ENCODE peak calls at places on chromosomes 11 and 22, in ten cellular contexts. E is fibroblast of lung; C is iris pigment epithelial cell; W is epithelial cell of prostate; Q is fibroblast of the conjunctiva; J is nucleus accumbens; D is stimulated activated CD4-positive, alpha-beta T cell treated with anti-CD3 and anti-CD28 coated beads, Interleukin-2, amount 100 ng/mL, for 48 hours; K is heart left ventricle; X is activated CD8-positive, alpha-beta memory T cell treated with anti-CD3 and anti-CD28 coated beads, Interleukin-2, amount 50 U/mL, for 48 hours; P is effector memory CD8-positive, alpha-beta T cell. V is an unnamed sample.

GRCh38 chr11:73184953-73185671 is 33.0 kb upstream of the P2RY2 start:
- DNase-seq in E (peak), C (peak), W (no peak), Q (peak), J (peak), D (peak), K (peak), X (peak), P (peak), V (peak)

GRCh38 chr11:64675417-64676252 is 47.4 kb downstream of the NRXN2 start:
- DNase-seq in E (peak), C (peak), W (no peak), Q (peak), J (peak), D (no peak), K (peak), X (no peak), P (no peak), V (peak)

GRCh38 chr11:69799582-69799981 is 19.6 kb downstream of the FGF3 start:
- DNase-seq in E (peak), C (peak), W (no peak), Q (no peak), J (no peak), D (no peak), K (no peak), X (no peak), P (no peak), V (peak)

GRCh38 chr11:115577701-115578100 is 73.5 kb upstream of the CADM1 start:
- DNase-seq in E (no peak), C (no peak), W (no peak), Q (no peak), J (no peak), D (no peak), K (no peak), X (no peak), P (no peak), V (peak)

GRCh38 chr11:40602866-40603578 is 856.4 kb downstream of the LRRC4C start:
- DNase-seq in E (no peak), C (no peak), W (peak), Q (no peak), J (no peak), D (no peak), K (no peak), X (no peak), P (no peak), V (peak)

GRCh38 chr11:8698379-8698851 is 15.8 kb downstream of the RPL27A start:
- DNase-seq in E (no peak), C (no peak), W (no peak), Q (no peak), J (no peak), D (no peak), K (no peak), X (no peak), P (no peak), V (no peak)

GRCh38 chr11:19087658-19088057 is 27.1 kb upstream of the MRGPRX2 start:
- DNase-seq in E (peak), C (peak), W (peak), Q (peak), J (no peak), D (no peak), K (no peak), X (no peak), P (no peak), V (no peak)

GRCh38 chr11:120352405-120352804 is 16.2 kb downstream of the ARHGEF12 start:
- DNase-seq in E (no peak), C (no peak), W (no peak), Q (no peak), J (no peak), D (no peak), K (no peak), X (no peak), P (no peak), V (no peak)

GRCh38 chr22:19765477-19766234 is 5.1 kb downstream of the TBX1 start:
- DNase-seq in E (no peak), C (no peak), W (no peak), Q (no peak), J (no peak), D (no peak), K (peak), X (no peak), P (no peak), V (no peak)

GRCh38 chr11:120784566-120785251 is 239.2 kb upstream of the TBCEL start:
- DNase-seq in E (no peak), C (no peak), W (no peak), Q (no peak), J (no peak), D (no peak), K (no peak), X (no peak), P (no peak), V (no peak)

GRCh38 chr22:37996515-37997246 is 12.3 kb upstream of the SOX10 start:
- DNase-seq in E (no peak), C (no peak), W (no peak), Q (no peak), J (no peak), D (no peak), K (no peak), X (no peak), P (no peak), V (peak)

GRCh38 chr22:32876516-32876915 is 75.0 kb downstream of the TIMP3 start:
- DNase-seq in E (no peak), C (no peak), W (no peak), Q (no peak), J (no peak), D (no peak), K (no peak), X (no peak), P (no peak), V (no peak)

GRCh38 chr11:92500463-92500862 is 275.8 kb downstream of the FAT3 start:
- DNase-seq in E (peak), C (no peak), W (no peak), Q (no peak), J (no peak), D (no peak), K (no peak), X (no peak), P (no peak), V (peak)

GRCh38 chr11:3995949-3996554 is 98.5 kb upstream of the RRM1 start:
- DNase-seq in E (no peak), C (peak), W (no peak), Q (no peak), J (no peak), D (no peak), K (no peak), X (no peak), P (no peak), V (no peak)

GRCh38 chr11:108609681-108610080 is 16.1 kb upstream of the EXPH5 start:
- DNase-seq in E (peak), C (peak), W (no peak), Q (no peak), J (no peak), D (no peak), K (no peak), X (no peak), P (no peak), V (no peak)

GRCh38 chr22:46908641-46909107 is 146.2 kb downstream of the TBC1D22A start:
- DNase-seq in E (no peak), C (no peak), W (no peak), Q (no peak), J (no peak), D (no peak), K (no peak), X (no peak), P (no peak), V (peak)

GRCh38 chr11:79090191-79090590 is 350.6 kb downstream of the TENM4 start:
- DNase-seq in E (no peak), C (no peak), W (no peak), Q (no peak), J (no peak), D (no peak), K (no peak), X (no peak), P (no peak), V (peak)

GRCh38 chr22:21447694-21448402 is 19.3 kb upstream of the TMEM191C start:
- DNase-seq in E (no peak), C (no peak), W (no peak), Q (no peak), J (no peak), D (no peak), K (no peak), X (peak), P (no peak), V (no peak)

GRCh38 chr11:119024430-119025098 is 6.0 kb downstream of the TRAPPC4 start:
- DNase-seq in E (no peak), C (no peak), W (no peak), Q (no peak), J (no peak), D (no peak), K (no peak), X (no peak), P (no peak), V (no peak)

GRCh38 chr22:45216133-45217003 is 24.3 kb downstream of the KIAA0930 start:
- DNase-seq in E (peak), C (peak), W (no peak), Q (no peak), J (peak), D (no peak), K (no peak), X (no peak), P (no peak), V (no peak)

GRCh38 chr11:28632338-28632737 is 524.1 kb downstream of the METTL15 start:
- DNase-seq in E (no peak), C (peak), W (no peak), Q (no peak), J (no peak), D (no peak), K (no peak), X (no peak), P (no peak), V (no peak)

GRCh38 chr11:16494918-16495691 is 138.8 kb upstream of the SOX6 start:
- DNase-seq in E (no peak), C (no peak), W (no peak), Q (no peak), J (no peak), D (no peak), K (no peak), X (no peak), P (no peak), V (peak)

GRCh38 chr11:10305964-10306918 is 1.4 kb downstream of the ADM start:
- DNase-seq in E (peak), C (no peak), W (no peak), Q (no peak), J (peak), D (no peak), K (peak), X (peak), P (no peak), V (peak)

GRCh38 chr11:119337581-119338317 is 2.9 kb downstream of the C1QTNF5 start:
- DNase-seq in E (peak), C (no peak), W (no peak), Q (no peak), J (no peak), D (no peak), K (no peak), X (no peak), P (no peak), V (no peak)

GRCh38 chr11:74538680-74539079 is 45.2 kb upstream of the LIPT2 start:
- DNase-seq in E (no peak), C (no peak), W (no peak), Q (no peak), J (no peak), D (no peak), K (no peak), X (no peak), P (no peak), V (no peak)

GRCh38 chr11:115054541-115055538 is 376.5 kb downstream of the NXPE2 start:
- DNase-seq in E (no peak), C (no peak), W (no peak), Q (no peak), J (peak), D (no peak), K (peak), X (no peak), P (no peak), V (peak)

GRCh38 chr11:118706546-118706825 is 27.0 kb upstream of the TREH start:
- DNase-seq in E (no peak), C (no peak), W (no peak), Q (no peak), J (no peak), D (no peak), K (no peak), X (no peak), P (no peak), V (no peak)

GRCh38 chr11:61891331-61892084 is at the start of gene FADS3:
- DNase-seq in E (peak), C (peak), W (no peak), Q (peak), J (peak), D (peak), K (peak), X (peak), P (peak), V (peak)

GRCh38 chr11:103364687-103365086 is 255.5 kb downstream of the DYNC2H1 start:
- DNase-seq in E (no peak), C (peak), W (no peak), Q (no peak), J (no peak), D (no peak), K (no peak), X (no peak), P (no peak), V (peak)

GRCh38 chr11:30545507-30545906 is 40.6 kb downstream of the MPPED2 start:
- DNase-seq in E (no peak), C (no peak), W (no peak), Q (no peak), J (no peak), D (no peak), K (no peak), X (no peak), P (no peak), V (no peak)

GRCh38 chr11:14054708-14055107 is 92.2 kb downstream of the SPON1 start:
- DNase-seq in E (peak), C (no peak), W (no peak), Q (peak), J (no peak), D (no peak), K (peak), X (no peak), P (no peak), V (no peak)

GRCh38 chr11:113018913-113019312 is 57.7 kb downstream of the NCAM1 start:
- DNase-seq in E (no peak), C (no peak), W (no peak), Q (no peak), J (no peak), D (no peak), K (no peak), X (no peak), P (no peak), V (no peak)

GRCh38 chr11:86735462-86736302 is 63.3 kb upstream of the ME3 start:
- DNase-seq in E (peak), C (peak), W (no peak), Q (no peak), J (no peak), D (no peak), K (no peak), X (no peak), P (no peak), V (peak)